ENCODE peak calls at places on chromosomes 3 and 15, in six cellular contexts. X is SW480; S is A172; K is activated CD4-positive, CD25-positive, alpha-beta regulatory T cell; R is mesothelial cell of epicardium; T is iris pigment epithelial cell. J is an unnamed sample.

GRCh38 chr3:153232737-153233330 is 70.8 kb downstream of the RAP2B start:
- DNase-seq in X (no peak), S (peak), K (no peak), R (no peak), T (peak), J (peak)

GRCh38 chr15:30913761-30914160 is 10.0 kb downstream of the FAN1 start:
- DNase-seq in X (no peak), S (no peak), K (no peak), R (no peak), T (no peak), J (no peak)

GRCh38 chr3:186691676-186692075 is 25.5 kb upstream of the KNG1 start:
- DNase-seq in X (no peak), S (no peak), K (no peak), R (no peak), T (no peak), J (no peak)

GRCh38 chr15:84883433-84883832 is 1.0 kb upstream of the SLC28A1 start:
- DNase-seq in X (no peak), S (no peak), K (no peak), R (no peak), T (peak), J (no peak)

GRCh38 chr3:196868297-196868661 is 559 bp downstream of the SENP5 start:
- DNase-seq in X (peak), S (peak), K (no peak), R (no peak), T (peak), J (no peak)

GRCh38 chr3:53156368-53156834 is 4.6 kb upstream of the PRKCD start:
- DNase-seq in X (peak), S (no peak), K (no peak), R (no peak), T (no peak), J (no peak)

GRCh38 chr3:14122301-14122700 is 2.4 kb downstream of the CHCHD4 start:
- DNase-seq in X (no peak), S (no peak), K (no peak), R (no peak), T (no peak), J (no peak)

GRCh38 chr3:69292185-69292584 is 93.7 kb downstream of the FRMD4B start:
- DNase-seq in X (no peak), S (no peak), K (no peak), R (no peak), T (no peak), J (no peak)

GRCh38 chr3:105537371-105538075 is 170.8 kb downstream of the ALCAM start:
- DNase-seq in X (no peak), S (no peak), K (no peak), R (no peak), T (peak), J (no peak)

J was measured in endothelial cell of umbilical vein.